ENCODE peak calls at places on chromosomes 12 and 14, in nine cellular contexts. J is caudate nucleus; H is stimulated activated CD4-positive, alpha-beta T cell treated with anti-CD3 and anti-CD28 coated beads, Interleukin-4, amount 100 ng/mL, for 24 hours; D is posterior cingulate gyrus; S is transverse colon; X is keratinocyte; K is ecto neural progenitor cell; Y is pancreas; F is neural progenitor cell. V is an unnamed sample.
A peak's percentile ranks its signal among the peaks of the same experiment; 100 is the strongest.

GRCh38 chr12:78797201-78797931 is 67.2 kb upstream of the SYT1 start:
- DNase-seq in S (no peak), D (no peak), F (no peak), H (no peak), K (no peak), Y (no peak), X (no peak), J (no peak), V (no peak)

GRCh38 chr12:132169376-132169775 is 25.1 kb downstream of the NOC4L start:
- DNase-seq in Y (no peak), H (no peak), F (no peak), X (no peak), D (no peak), S (no peak), K (no peak), J (no peak), V (no peak)

GRCh38 chr12:10634427-10634826 is 21.0 kb upstream of the MAGOHB start:
- DNase-seq in J (no peak), H (no peak), F (no peak), D (no peak), Y (no peak), X (no peak), K (no peak), S (no peak), V (no peak)

GRCh38 chr14:100293497-100294212 is 12.6 kb downstream of the SLC25A29 start:
- DNase-seq in H (no peak), D (no peak), S (peak; percentile 4), J (no peak), K (no peak), Y (peak; percentile 21), X (no peak), F (no peak), V (no peak)

GRCh38 chr12:93784339-93785086 is 107.3 kb downstream of the CRADD start:
- DNase-seq in K (peak; percentile 69), J (no peak), Y (no peak), H (peak; percentile 27), D (no peak), X (no peak), S (peak; percentile 48), F (peak; percentile 72), V (no peak)

GRCh38 chr14:60349663-60350365 is 100.8 kb downstream of the PPM1A start:
- DNase-seq in D (no peak), H (peak; percentile 31), S (peak; percentile 16), J (no peak), K (no peak), F (peak; percentile 75), X (no peak), Y (no peak), V (peak; percentile 14)

GRCh38 chr12:80033457-80033856 is 65.9 kb upstream of the OTOGL start:
- DNase-seq in D (no peak), F (no peak), K (no peak), X (no peak), J (no peak), H (no peak), S (no peak), Y (no peak), V (no peak)

GRCh38 chr12:30391766-30392366 is 303.8 kb downstream of the IPO8 start:
- DNase-seq in S (no peak), K (no peak), F (no peak), X (no peak), D (no peak), J (no peak), H (no peak), Y (no peak), V (no peak)

GRCh38 chr14:71554959-71555612 is 377.1 kb upstream of the RGS6 start:
- DNase-seq in K (no peak), S (no peak), F (no peak), Y (no peak), D (no peak), X (no peak), J (no peak), H (peak; percentile 45), V (no peak)

GRCh38 chr14:76928301-76928700 is 100.2 kb downstream of the IRF2BPL start:
- DNase-seq in J (no peak), H (no peak), Y (no peak), K (no peak), D (no peak), F (no peak), X (no peak), S (no peak), V (no peak)

GRCh38 chr14:67413806-67414769 is 2.1 kb upstream of the PLEK2 start:
- DNase-seq in F (no peak), J (no peak), X (peak; percentile 96), D (no peak), H (peak; percentile 50), K (no peak), S (no peak), Y (peak; percentile 32), V (no peak)

GRCh38 chr14:69056389-69056788 is 77.3 kb upstream of the ACTN1 start:
- DNase-seq in X (no peak), S (no peak), Y (no peak), H (no peak), J (peak; percentile 59), K (no peak), D (no peak), F (no peak), V (no peak)

GRCh38 chr12:27463826-27464554 is 17.5 kb downstream of the SMCO2 start:
- DNase-seq in F (no peak), K (no peak), X (no peak), Y (no peak), H (no peak), J (no peak), D (no peak), S (no peak), V (no peak)